ENCODE peak calls at places on chromosome 5, in seven cellular contexts. One of them, this sample, is unnamed.

GRCh38 chr5:169686137-169686536 is 49.1 kb downstream of the DOCK2 start:
- DNase-seq in Peyer's patch: no peak
- DNase-seq in neural progenitor cell: no peak
- DNase-seq in upper lobe of right lung: no peak
- DNase-seq in HCT116: no peak
- DNase-seq in cardiac fibroblast: no peak
- DNase-seq in cardiac muscle cell: no peak
- DNase-seq in this sample: no peak

GRCh38 chr5:159883522-159883950 is 32.7 kb upstream of the ADRA1B start:
- DNase-seq in Peyer's patch: no peak
- DNase-seq in neural progenitor cell: no peak
- DNase-seq in upper lobe of right lung: no peak
- DNase-seq in HCT116: no peak
- DNase-seq in cardiac fibroblast: peak
- DNase-seq in cardiac muscle cell: no peak
- DNase-seq in this sample: peak

GRCh38 chr5:73381587-73382411 is 66.8 kb downstream of the FOXD1 start:
- DNase-seq in Peyer's patch: no peak
- DNase-seq in neural progenitor cell: no peak
- DNase-seq in upper lobe of right lung: no peak
- DNase-seq in HCT116: no peak
- DNase-seq in cardiac fibroblast: no peak
- DNase-seq in cardiac muscle cell: no peak
- DNase-seq in this sample: no peak

GRCh38 chr5:34449639-34450038 is 206.5 kb upstream of the RAI14 start:
- DNase-seq in Peyer's patch: no peak
- DNase-seq in neural progenitor cell: no peak
- DNase-seq in upper lobe of right lung: no peak
- DNase-seq in HCT116: no peak
- DNase-seq in cardiac fibroblast: no peak
- DNase-seq in cardiac muscle cell: no peak
- DNase-seq in this sample: no peak

GRCh38 chr5:119398713-119399492 is 43.1 kb downstream of the TNFAIP8 start:
- DNase-seq in Peyer's patch: no peak
- DNase-seq in neural progenitor cell: no peak
- DNase-seq in upper lobe of right lung: peak
- DNase-seq in HCT116: no peak
- DNase-seq in cardiac fibroblast: peak
- DNase-seq in cardiac muscle cell: no peak
- DNase-seq in this sample: peak

GRCh38 chr5:176152191-176152932 is 85.9 kb upstream of the SIMC1 start:
- DNase-seq in Peyer's patch: no peak
- DNase-seq in neural progenitor cell: peak
- DNase-seq in upper lobe of right lung: no peak
- DNase-seq in HCT116: no peak
- DNase-seq in cardiac fibroblast: no peak
- DNase-seq in cardiac muscle cell: peak
- DNase-seq in this sample: no peak

GRCh38 chr5:90504743-90505142 is 24.6 kb downstream of the LYSMD3 start:
- DNase-seq in Peyer's patch: no peak
- DNase-seq in neural progenitor cell: no peak
- DNase-seq in upper lobe of right lung: no peak
- DNase-seq in HCT116: no peak
- DNase-seq in cardiac fibroblast: no peak
- DNase-seq in cardiac muscle cell: no peak
- DNase-seq in this sample: no peak

GRCh38 chr5:80871541-80871961 is 88.6 kb upstream of the RASGRF2 start:
- DNase-seq in Peyer's patch: no peak
- DNase-seq in neural progenitor cell: no peak
- DNase-seq in upper lobe of right lung: no peak
- DNase-seq in HCT116: peak
- DNase-seq in cardiac fibroblast: peak
- DNase-seq in cardiac muscle cell: no peak
- DNase-seq in this sample: peak

GRCh38 chr5:107717816-107718215 is 47.1 kb upstream of the EFNA5 start:
- DNase-seq in Peyer's patch: no peak
- DNase-seq in neural progenitor cell: no peak
- DNase-seq in upper lobe of right lung: no peak
- DNase-seq in HCT116: no peak
- DNase-seq in cardiac fibroblast: no peak
- DNase-seq in cardiac muscle cell: no peak
- DNase-seq in this sample: no peak

GRCh38 chr5:116488334-116488733 is 86.3 kb downstream of the SEMA6A start:
- DNase-seq in Peyer's patch: no peak
- DNase-seq in neural progenitor cell: no peak
- DNase-seq in upper lobe of right lung: no peak
- DNase-seq in HCT116: no peak
- DNase-seq in cardiac fibroblast: no peak
- DNase-seq in cardiac muscle cell: no peak
- DNase-seq in this sample: no peak

GRCh38 chr5:116938488-116938887 is 363.9 kb upstream of the SEMA6A start:
- DNase-seq in Peyer's patch: no peak
- DNase-seq in neural progenitor cell: peak
- DNase-seq in upper lobe of right lung: no peak
- DNase-seq in HCT116: no peak
- DNase-seq in cardiac fibroblast: no peak
- DNase-seq in cardiac muscle cell: peak
- DNase-seq in this sample: no peak

GRCh38 chr5:143648696-143649095 is 163.3 kb upstream of the HMHB1 start:
- DNase-seq in Peyer's patch: no peak
- DNase-seq in neural progenitor cell: no peak
- DNase-seq in upper lobe of right lung: no peak
- DNase-seq in HCT116: no peak
- DNase-seq in cardiac fibroblast: peak
- DNase-seq in cardiac muscle cell: no peak
- DNase-seq in this sample: no peak

DNA sequence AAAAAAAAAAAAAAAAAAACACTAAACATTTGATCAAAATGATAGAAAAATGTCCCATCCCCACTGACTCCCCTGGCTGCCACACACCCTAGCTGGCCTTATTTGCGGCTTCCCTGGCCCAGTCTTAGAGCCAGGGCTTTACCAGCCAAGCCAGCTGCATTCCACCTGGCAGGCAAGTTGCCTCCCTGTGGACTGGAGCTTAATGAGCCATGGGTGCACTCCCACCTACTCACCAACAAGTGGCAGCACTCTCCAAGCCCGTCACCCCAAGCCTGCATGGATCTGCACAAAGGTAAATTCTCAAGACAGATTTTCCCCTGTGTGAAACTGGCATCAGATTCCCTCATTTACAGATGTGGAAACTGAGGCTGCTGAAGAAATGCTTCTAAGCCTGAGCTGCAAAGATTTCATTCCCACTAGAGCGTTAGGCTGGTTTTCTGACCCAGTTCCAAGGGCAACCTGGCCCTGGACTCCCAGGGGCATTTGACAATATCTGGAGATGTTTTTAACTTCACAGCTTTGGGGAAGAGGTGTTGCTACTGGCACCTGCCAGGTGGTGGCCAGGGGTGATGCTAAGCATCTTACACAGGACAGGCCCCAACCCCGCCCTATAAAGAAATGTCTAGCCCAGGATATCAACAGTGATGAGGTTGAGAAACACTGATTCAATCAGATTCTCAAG is 21.9 kb upstream of the VDAC1 start:
- DNase-seq in Peyer's patch: peak
- DNase-seq in neural progenitor cell: peak
- DNase-seq in upper lobe of right lung: no peak
- DNase-seq in HCT116: peak
- DNase-seq in cardiac fibroblast: peak
- DNase-seq in cardiac muscle cell: peak
- DNase-seq in this sample: peak
- TF ChIP-seq CTCF in Peyer's patch: no peak
- TF ChIP-seq CTCF in neural progenitor cell: peak
- TF ChIP-seq CTCF in upper lobe of right lung: peak
- TF ChIP-seq CTCF in HCT116: peak
- TF ChIP-seq CTCF in cardiac fibroblast: peak
- TF ChIP-seq CTCF in cardiac muscle cell: peak
- TF ChIP-seq CTCF in this sample: peak

GRCh38 chr5:64505769-64506566 is at the start of gene RGS7BP:
- DNase-seq in Peyer's patch: no peak
- DNase-seq in neural progenitor cell: peak
- DNase-seq in upper lobe of right lung: peak
- DNase-seq in HCT116: no peak
- DNase-seq in cardiac fibroblast: peak
- DNase-seq in cardiac muscle cell: peak
- DNase-seq in this sample: peak
- TF ChIP-seq CTCF in Peyer's patch: no peak
- TF ChIP-seq CTCF in neural progenitor cell: no peak
- TF ChIP-seq CTCF in upper lobe of right lung: peak
- TF ChIP-seq CTCF in HCT116: no peak
- TF ChIP-seq CTCF in cardiac fibroblast: no peak
- TF ChIP-seq CTCF in cardiac muscle cell: peak
- TF ChIP-seq CTCF in this sample: no peak

DNA sequence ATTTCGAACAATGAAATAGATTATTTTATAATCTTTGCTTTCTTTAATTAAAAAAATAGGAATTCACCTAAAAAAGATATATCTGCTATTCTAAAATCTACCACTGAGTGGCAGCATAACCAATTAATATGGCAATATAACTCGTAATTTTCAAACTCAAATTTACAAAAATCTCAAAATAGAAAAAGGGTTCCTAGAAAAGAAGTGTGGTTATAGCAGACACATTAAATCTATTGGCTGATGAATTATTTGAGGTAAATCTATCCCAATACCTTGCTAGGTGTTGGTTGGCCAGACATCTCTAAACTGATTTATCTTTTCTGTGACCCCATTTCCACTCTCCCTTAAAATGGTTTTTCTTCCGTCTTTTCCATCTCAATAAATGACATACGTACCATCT is 30.2 kb upstream of the NRG2 start:
- DNase-seq in Peyer's patch: no peak
- DNase-seq in neural progenitor cell: no peak
- DNase-seq in upper lobe of right lung: no peak
- DNase-seq in HCT116: no peak
- DNase-seq in cardiac fibroblast: peak
- DNase-seq in cardiac muscle cell: no peak
- DNase-seq in this sample: peak
- TF ChIP-seq CTCF in Peyer's patch: peak
- TF ChIP-seq CTCF in neural progenitor cell: peak
- TF ChIP-seq CTCF in upper lobe of right lung: peak
- TF ChIP-seq CTCF in HCT116: peak
- TF ChIP-seq CTCF in cardiac fibroblast: peak
- TF ChIP-seq CTCF in cardiac muscle cell: peak
- TF ChIP-seq CTCF in this sample: peak

DNA sequence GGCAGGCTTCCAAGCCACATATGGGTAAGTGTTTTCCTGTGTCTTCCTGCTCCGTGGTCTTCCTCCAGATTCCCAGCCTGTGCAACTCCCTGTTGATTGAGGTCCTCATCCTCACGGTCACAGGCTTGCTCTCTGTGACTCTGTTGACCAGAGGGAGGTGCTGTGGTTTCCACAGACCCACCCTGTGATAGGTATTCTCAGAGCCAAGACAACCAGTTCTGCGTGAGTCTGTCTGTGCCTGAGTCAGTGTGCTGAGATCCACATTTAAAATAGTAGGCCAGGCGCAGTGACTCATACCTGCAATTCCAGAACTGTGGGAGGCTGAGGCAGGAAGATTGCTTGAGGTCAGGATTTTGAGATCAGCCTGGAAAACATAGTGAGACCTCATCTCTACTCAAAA is 388.1 kb upstream of the IRX2 start:
- DNase-seq in Peyer's patch: no peak
- DNase-seq in neural progenitor cell: no peak
- DNase-seq in upper lobe of right lung: no peak
- DNase-seq in HCT116: no peak
- DNase-seq in cardiac fibroblast: no peak
- DNase-seq in cardiac muscle cell: no peak
- DNase-seq in this sample: no peak
- TF ChIP-seq CTCF in Peyer's patch: no peak
- TF ChIP-seq CTCF in neural progenitor cell: no peak
- TF ChIP-seq CTCF in upper lobe of right lung: no peak
- TF ChIP-seq CTCF in HCT116: no peak
- TF ChIP-seq CTCF in cardiac fibroblast: no peak
- TF ChIP-seq CTCF in cardiac muscle cell: no peak
- TF ChIP-seq CTCF in this sample: no peak

GRCh38 chr5:1093361-1093760 is 18.5 kb downstream of the SLC12A7 start:
- DNase-seq in Peyer's patch: no peak
- DNase-seq in neural progenitor cell: no peak
- DNase-seq in upper lobe of right lung: no peak
- DNase-seq in HCT116: no peak
- DNase-seq in cardiac fibroblast: no peak
- DNase-seq in cardiac muscle cell: no peak
- DNase-seq in this sample: no peak

GRCh38 chr5:1095302-1096016 is 16.4 kb downstream of the SLC12A7 start:
- DNase-seq in Peyer's patch: no peak
- DNase-seq in neural progenitor cell: no peak
- DNase-seq in upper lobe of right lung: no peak
- DNase-seq in HCT116: no peak
- DNase-seq in cardiac fibroblast: no peak
- DNase-seq in cardiac muscle cell: no peak
- DNase-seq in this sample: no peak

GRCh38 chr5:1092122-1092521 is 19.7 kb downstream of the SLC12A7 start:
- DNase-seq in Peyer's patch: no peak
- DNase-seq in neural progenitor cell: no peak
- DNase-seq in upper lobe of right lung: no peak
- DNase-seq in HCT116: no peak
- DNase-seq in cardiac fibroblast: no peak
- DNase-seq in cardiac muscle cell: no peak
- DNase-seq in this sample: no peak

GRCh38 chr5:1096792-1097191 is 15.1 kb downstream of the SLC12A7 start:
- DNase-seq in Peyer's patch: no peak
- DNase-seq in neural progenitor cell: no peak
- DNase-seq in upper lobe of right lung: no peak
- DNase-seq in HCT116: no peak
- DNase-seq in cardiac fibroblast: no peak
- DNase-seq in cardiac muscle cell: no peak
- DNase-seq in this sample: no peak

DNA sequence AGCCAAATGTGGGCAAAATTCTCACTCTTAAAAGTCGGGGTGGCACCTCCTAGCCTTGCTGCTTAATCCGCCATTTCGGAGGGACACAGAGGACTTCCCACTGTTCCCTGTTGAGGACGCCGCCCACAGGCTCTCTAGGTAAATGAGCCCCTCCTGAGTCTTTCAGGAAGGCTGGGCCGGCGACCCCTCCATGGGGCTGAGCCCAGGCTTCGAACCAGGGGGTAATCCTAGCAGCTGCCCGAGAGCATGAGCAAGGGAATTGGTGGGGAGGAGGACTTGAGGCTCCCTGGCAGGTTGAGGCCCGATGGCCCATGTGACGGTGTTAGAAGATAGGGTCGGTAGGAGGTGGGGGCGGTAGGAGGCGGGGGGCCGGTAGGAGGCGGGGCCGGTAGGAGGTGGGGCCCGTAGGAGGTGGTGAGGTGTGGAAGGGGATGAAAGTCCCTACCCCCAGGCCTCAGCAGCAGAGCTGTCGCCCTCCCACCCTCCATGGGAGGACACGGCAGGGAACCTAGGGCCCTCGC is 17.1 kb downstream of the SLC12A7 start:
- DNase-seq in Peyer's patch: no peak
- DNase-seq in neural progenitor cell: peak
- DNase-seq in upper lobe of right lung: no peak
- DNase-seq in HCT116: no peak
- DNase-seq in cardiac fibroblast: no peak
- DNase-seq in cardiac muscle cell: no peak
- DNase-seq in this sample: no peak
- TF ChIP-seq CTCF in Peyer's patch: no peak
- TF ChIP-seq CTCF in neural progenitor cell: no peak
- TF ChIP-seq CTCF in upper lobe of right lung: no peak
- TF ChIP-seq CTCF in HCT116: no peak
- TF ChIP-seq CTCF in cardiac fibroblast: no peak
- TF ChIP-seq CTCF in cardiac muscle cell: no peak
- TF ChIP-seq CTCF in this sample: no peak

This sample was measured in fibroblast of pulmonary artery.